ENCODE peak calls at places on chromosomes 3 and 15, in five cellular contexts. One of them, this sample, is unnamed.
A peak's percentile ranks its signal among the peaks of the same experiment; 100 is the strongest.

GRCh38 chr15:101152914-101153313 is 98.9 kb downstream of the CHSY1 start:
- DNase-seq in H9: peak; percentile 81
- DNase-seq in mesenchymal stem cell: peak; percentile 12
- DNase-seq in H1: no peak
- DNase-seq in trophoblast cell: peak; percentile 34
- DNase-seq in this sample: no peak

GRCh38 chr15:79041598-79042175 is 48.9 kb downstream of the RASGRF1 start:
- DNase-seq in H9: no peak
- DNase-seq in mesenchymal stem cell: no peak
- DNase-seq in H1: no peak
- DNase-seq in trophoblast cell: no peak
- DNase-seq in this sample: no peak

GRCh38 chr3:49401758-49402157 is 10.0 kb downstream of the RHOA start:
- DNase-seq in H9: no peak
- DNase-seq in mesenchymal stem cell: no peak
- DNase-seq in H1: no peak
- DNase-seq in trophoblast cell: no peak
- DNase-seq in this sample: no peak

GRCh38 chr3:130820976-130821375 is 72.9 kb upstream of the ATP2C1 start:
- DNase-seq in H9: no peak
- DNase-seq in mesenchymal stem cell: peak; percentile 58
- DNase-seq in H1: no peak
- DNase-seq in trophoblast cell: peak; percentile 77
- DNase-seq in this sample: no peak

GRCh38 chr3:193829781-193830180 is 236.8 kb downstream of the OPA1 start:
- DNase-seq in H9: no peak
- DNase-seq in mesenchymal stem cell: peak; percentile 90
- DNase-seq in H1: no peak
- DNase-seq in trophoblast cell: peak; percentile 93
- DNase-seq in this sample: no peak

GRCh38 chr3:69541059-69541471 is 155.2 kb upstream of the FRMD4B start:
- DNase-seq in H9: peak; percentile 31
- DNase-seq in mesenchymal stem cell: no peak
- DNase-seq in H1: no peak
- DNase-seq in trophoblast cell: peak; percentile 9
- DNase-seq in this sample: peak; percentile 14

GRCh38 chr15:71891026-71891425 is 80.7 kb downstream of the NR2E3 start:
- DNase-seq in H9: no peak
- DNase-seq in mesenchymal stem cell: no peak
- DNase-seq in H1: no peak
- DNase-seq in trophoblast cell: no peak
- DNase-seq in this sample: no peak

GRCh38 chr15:67731112-67731761 is 94.1 kb upstream of the SKOR1 start:
- DNase-seq in H9: no peak
- DNase-seq in mesenchymal stem cell: no peak
- DNase-seq in H1: no peak
- DNase-seq in trophoblast cell: no peak
- DNase-seq in this sample: no peak

GRCh38 chr3:102092617-102093466 is 243.5 kb downstream of the NFKBIZ start:
- DNase-seq in H9: no peak
- DNase-seq in mesenchymal stem cell: peak; percentile 47
- DNase-seq in H1: no peak
- DNase-seq in trophoblast cell: no peak
- DNase-seq in this sample: no peak

GRCh38 chr15:64870350-64870749 is 28.6 kb downstream of the PLEKHO2 start:
- DNase-seq in H9: no peak
- DNase-seq in mesenchymal stem cell: no peak
- DNase-seq in H1: no peak
- DNase-seq in trophoblast cell: no peak
- DNase-seq in this sample: no peak

GRCh38 chr3:153166206-153166605 is 4.2 kb downstream of the RAP2B start:
- DNase-seq in H9: no peak
- DNase-seq in mesenchymal stem cell: no peak
- DNase-seq in H1: no peak
- DNase-seq in trophoblast cell: no peak
- DNase-seq in this sample: no peak

GRCh38 chr15:52256930-52257733 is 38.5 kb downstream of the MYO5C start:
- DNase-seq in H9: no peak
- DNase-seq in mesenchymal stem cell: no peak
- DNase-seq in H1: no peak
- DNase-seq in trophoblast cell: no peak
- DNase-seq in this sample: no peak

GRCh38 chr3:16140116-16140893 is 34.2 kb upstream of the GALNT15 start:
- DNase-seq in H9: no peak
- DNase-seq in mesenchymal stem cell: peak; percentile 88
- DNase-seq in H1: no peak
- DNase-seq in trophoblast cell: no peak
- DNase-seq in this sample: no peak

GRCh38 chr15:69175536-69175935 is 15.1 kb downstream of the GLCE start:
- DNase-seq in H9: no peak
- DNase-seq in mesenchymal stem cell: no peak
- DNase-seq in H1: no peak
- DNase-seq in trophoblast cell: no peak
- DNase-seq in this sample: no peak

GRCh38 chr3:187016639-187017345 is 86.5 kb downstream of the ST6GAL1 start:
- DNase-seq in H9: no peak
- DNase-seq in mesenchymal stem cell: peak; percentile 14
- DNase-seq in H1: no peak
- DNase-seq in trophoblast cell: no peak
- DNase-seq in this sample: no peak

GRCh38 chr15:37096878-37097568 is 3.3 kb downstream of the MEIS2 start:
- DNase-seq in H9: peak; percentile 41
- DNase-seq in mesenchymal stem cell: peak; percentile 48
- DNase-seq in H1: no peak
- DNase-seq in trophoblast cell: no peak
- DNase-seq in this sample: peak; percentile 53

GRCh38 chr3:124486324-124486723 is 243.9 kb upstream of the UMPS start:
- DNase-seq in H9: no peak
- DNase-seq in mesenchymal stem cell: no peak
- DNase-seq in H1: no peak
- DNase-seq in trophoblast cell: no peak
- DNase-seq in this sample: no peak

GRCh38 chr3:188104050-188104449 is 49.9 kb upstream of the LPP start:
- DNase-seq in H9: no peak
- DNase-seq in mesenchymal stem cell: no peak
- DNase-seq in H1: no peak
- DNase-seq in trophoblast cell: no peak
- DNase-seq in this sample: no peak

GRCh38 chr3:33229066-33229465 is 10.5 kb upstream of the SUSD5 start:
- DNase-seq in H9: no peak
- DNase-seq in mesenchymal stem cell: no peak
- DNase-seq in H1: no peak
- DNase-seq in trophoblast cell: no peak
- DNase-seq in this sample: no peak

GRCh38 chr15:100728371-100729201 is 126.2 kb downstream of the ASB7 start:
- DNase-seq in H9: peak; percentile 22
- DNase-seq in mesenchymal stem cell: no peak
- DNase-seq in H1: no peak
- DNase-seq in trophoblast cell: no peak
- DNase-seq in this sample: no peak

GRCh38 chr15:32987067-32987466 is 207.4 kb downstream of the FMN1 start:
- DNase-seq in H9: no peak
- DNase-seq in mesenchymal stem cell: no peak
- DNase-seq in H1: no peak
- DNase-seq in trophoblast cell: no peak
- DNase-seq in this sample: no peak

GRCh38 chr15:75659928-75660645 is 12.4 kb downstream of the SNX33 start:
- DNase-seq in H9: no peak
- DNase-seq in mesenchymal stem cell: no peak
- DNase-seq in H1: no peak
- DNase-seq in trophoblast cell: no peak
- DNase-seq in this sample: no peak

GRCh38 chr15:29819979-29820801 is 2.1 kb downstream of the TJP1 start:
- DNase-seq in H9: no peak
- DNase-seq in mesenchymal stem cell: no peak
- DNase-seq in H1: no peak
- DNase-seq in trophoblast cell: no peak
- DNase-seq in this sample: no peak

GRCh38 chr3:171458056-171458856 is 1.9 kb downstream of the TNIK start:
- DNase-seq in H9: peak; percentile 53
- DNase-seq in mesenchymal stem cell: peak; percentile 29
- DNase-seq in H1: no peak
- DNase-seq in trophoblast cell: no peak
- DNase-seq in this sample: peak; percentile 12

GRCh38 chr15:92801774-92802464 is 98.2 kb upstream of the CHD2 start:
- DNase-seq in H9: no peak
- DNase-seq in mesenchymal stem cell: peak; percentile 94
- DNase-seq in H1: no peak
- DNase-seq in trophoblast cell: peak; percentile 89
- DNase-seq in this sample: no peak

GRCh38 chr3:195999896-196000295 is 82.0 kb downstream of the TFRC start:
- DNase-seq in H9: peak; percentile 11
- DNase-seq in mesenchymal stem cell: no peak
- DNase-seq in H1: no peak
- DNase-seq in trophoblast cell: no peak
- DNase-seq in this sample: no peak

GRCh38 chr3:70358978-70359580 is 46.6 kb upstream of the MDFIC2 start:
- DNase-seq in H9: no peak
- DNase-seq in mesenchymal stem cell: peak; percentile 12
- DNase-seq in H1: no peak
- DNase-seq in trophoblast cell: peak; percentile 58
- DNase-seq in this sample: peak; percentile 11

GRCh38 chr3:5250467-5251195 is 63.1 kb downstream of the EDEM1 start:
- DNase-seq in H9: no peak
- DNase-seq in mesenchymal stem cell: no peak
- DNase-seq in H1: no peak
- DNase-seq in trophoblast cell: no peak
- DNase-seq in this sample: no peak

GRCh38 chr3:4712109-4712508 is 219.0 kb downstream of the ITPR1 start:
- DNase-seq in H9: no peak
- DNase-seq in mesenchymal stem cell: peak; percentile 80
- DNase-seq in H1: no peak
- DNase-seq in trophoblast cell: peak; percentile 99
- DNase-seq in this sample: no peak

GRCh38 chr15:80669599-80670273 is 25.4 kb upstream of the ABHD17C start:
- DNase-seq in H9: no peak
- DNase-seq in mesenchymal stem cell: peak; percentile 9
- DNase-seq in H1: no peak
- DNase-seq in trophoblast cell: peak; percentile 64
- DNase-seq in this sample: no peak

GRCh38 chr3:24483873-24484272 is 10.8 kb downstream of the THRB start:
- DNase-seq in H9: no peak
- DNase-seq in mesenchymal stem cell: no peak
- DNase-seq in H1: no peak
- DNase-seq in trophoblast cell: peak; percentile 12
- DNase-seq in this sample: no peak

GRCh38 chr15:55915876-55916567 is 77.4 kb downstream of the NEDD4 start:
- DNase-seq in H9: no peak
- DNase-seq in mesenchymal stem cell: peak; percentile 55
- DNase-seq in H1: no peak
- DNase-seq in trophoblast cell: peak; percentile 13
- DNase-seq in this sample: no peak

GRCh38 chr3:55875137-55875536 is 388.0 kb upstream of the WNT5A start:
- DNase-seq in H9: no peak
- DNase-seq in mesenchymal stem cell: no peak
- DNase-seq in H1: no peak
- DNase-seq in trophoblast cell: peak; percentile 79
- DNase-seq in this sample: no peak
- H4K91ac ChIP-seq in H9: no peak overlapping the region
- H4K91ac ChIP-seq in mesenchymal stem cell: no peak overlapping the region
- H4K91ac ChIP-seq in H1: no peak overlapping the region
- H4K91ac ChIP-seq in trophoblast cell: no peak overlapping the region
- H4K91ac ChIP-seq in this sample: no peak overlapping the region

GRCh38 chr3:168997488-168997887 is 666.0 kb downstream of the MECOM start:
- DNase-seq in H9: no peak
- DNase-seq in mesenchymal stem cell: no peak
- DNase-seq in H1: no peak
- DNase-seq in trophoblast cell: no peak
- DNase-seq in this sample: no peak

GRCh38 chr3:169007145-169007544 is 656.4 kb downstream of the MECOM start:
- DNase-seq in H9: no peak
- DNase-seq in mesenchymal stem cell: no peak
- DNase-seq in H1: no peak
- DNase-seq in trophoblast cell: no peak
- DNase-seq in this sample: no peak

GRCh38 chr3:168998792-168999191 is 664.7 kb downstream of the MECOM start:
- DNase-seq in H9: no peak
- DNase-seq in mesenchymal stem cell: no peak
- DNase-seq in H1: no peak
- DNase-seq in trophoblast cell: no peak
- DNase-seq in this sample: no peak

DNA sequence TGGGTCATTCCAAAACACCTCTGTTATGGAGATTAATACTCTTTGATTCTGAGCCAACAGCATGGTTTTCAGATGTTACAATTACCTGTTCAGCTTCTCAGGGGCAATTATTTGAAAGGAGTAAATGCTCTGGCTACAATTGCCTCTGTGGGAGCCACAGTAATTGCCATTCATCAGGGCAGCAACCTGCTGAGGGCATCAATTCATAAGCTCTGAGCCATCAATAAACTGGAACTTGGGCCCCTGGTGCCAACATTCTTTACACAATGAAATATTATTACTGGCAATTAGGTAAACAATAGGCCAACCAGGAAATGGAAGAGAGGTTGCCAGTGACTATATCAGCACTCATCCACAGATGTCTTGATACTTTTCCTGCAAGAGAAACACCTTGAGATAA is 660.8 kb downstream of the MECOM start:
- DNase-seq in H9: no peak
- DNase-seq in mesenchymal stem cell: no peak
- DNase-seq in H1: peak; percentile 58
- DNase-seq in trophoblast cell: no peak
- DNase-seq in this sample: no peak
- H2BK12ac ChIP-seq in H9: no peak overlapping the region
- H2BK12ac ChIP-seq in mesenchymal stem cell: no peak overlapping the region
- H2BK12ac ChIP-seq in H1: no peak overlapping the region
- H2BK12ac ChIP-seq in trophoblast cell: no peak overlapping the region
- H2BK12ac ChIP-seq in this sample: no peak overlapping the region

GRCh38 chr3:139313921-139314320 is 29.9 kb upstream of the MRPS22 start:
- DNase-seq in H9: no peak
- DNase-seq in mesenchymal stem cell: no peak
- DNase-seq in H1: no peak
- DNase-seq in trophoblast cell: no peak
- DNase-seq in this sample: no peak

GRCh38 chr3:139310474-139310933 is 33.3 kb upstream of the MRPS22 start:
- DNase-seq in H9: no peak
- DNase-seq in mesenchymal stem cell: peak; percentile 94
- DNase-seq in H1: no peak
- DNase-seq in trophoblast cell: peak; percentile 70
- DNase-seq in this sample: no peak

GRCh38 chr3:139312416-139312815 is 31.4 kb upstream of the MRPS22 start:
- DNase-seq in H9: no peak
- DNase-seq in mesenchymal stem cell: no peak
- DNase-seq in H1: no peak
- DNase-seq in trophoblast cell: no peak
- DNase-seq in this sample: no peak

GRCh38 chr3:139311557-139311956 is 32.3 kb upstream of the MRPS22 start:
- DNase-seq in H9: no peak
- DNase-seq in mesenchymal stem cell: no peak
- DNase-seq in H1: no peak
- DNase-seq in trophoblast cell: no peak
- DNase-seq in this sample: no peak

GRCh38 chr3:139312959-139313358 is 30.9 kb upstream of the MRPS22 start:
- DNase-seq in H9: no peak
- DNase-seq in mesenchymal stem cell: peak; percentile 57
- DNase-seq in H1: no peak
- DNase-seq in trophoblast cell: peak; percentile 95
- DNase-seq in this sample: no peak
- H3K14ac ChIP-seq in H9: no peak overlapping the region
- H3K14ac ChIP-seq in mesenchymal stem cell: no peak overlapping the region
- H3K14ac ChIP-seq in H1: no peak overlapping the region
- H3K14ac ChIP-seq in trophoblast cell: no peak overlapping the region
- H3K14ac ChIP-seq in this sample: no peak overlapping the region

GRCh38 chr3:136336329-136337100 is 86.4 kb downstream of the PCCB start:
- DNase-seq in H9: no peak
- DNase-seq in mesenchymal stem cell: no peak
- DNase-seq in H1: no peak
- DNase-seq in trophoblast cell: no peak
- DNase-seq in this sample: no peak
- H4K91ac ChIP-seq in H9: no peak overlapping the region
- H4K91ac ChIP-seq in mesenchymal stem cell: no peak overlapping the region
- H4K91ac ChIP-seq in H1: no peak overlapping the region
- H4K91ac ChIP-seq in trophoblast cell: no peak overlapping the region
- H4K91ac ChIP-seq in this sample: no peak overlapping the region

This sample was measured in neuronal stem cell.